ENCODE peak calls at places on chromosomes 4 and X, in four cellular contexts. S, U, Y and F are unnamed samples.

GRCh38 chrX:11533211-11533651 is 132.5 kb downstream of the ARHGAP6 start:
- DNase-seq in Y (no peak), U (peak; percentile 32), S (no peak), F (no peak)

GRCh38 chrX:150361070-150361776 is 1.9 kb upstream of the MAMLD1 start:
- DNase-seq in S (peak; percentile 24), Y (peak; percentile 10), U (no peak), F (no peak)

GRCh38 chrX:68895339-68896250 is 66.8 kb downstream of the EFNB1 start:
- DNase-seq in S (peak; percentile 45), U (no peak), Y (peak; percentile 24), F (no peak)

GRCh38 chr4:69224891-69225290 is 10.3 kb upstream of the UGT2B11 start:
- DNase-seq in Y (no peak), U (no peak), S (no peak), F (no peak)

GRCh38 chrX:68685722-68686683 is 38.5 kb downstream of the STARD8 start:
- DNase-seq in S (peak; percentile 39), Y (no peak), U (no peak), F (no peak)

GRCh38 chrX:44239036-44239435 is 104.4 kb downstream of the EFHC2 start:
- DNase-seq in U (no peak), S (no peak), Y (no peak), F (no peak)

GRCh38 chr4:88242144-88242543 is 42.2 kb downstream of the PPM1K start:
- DNase-seq in S (no peak), Y (no peak), U (no peak), F (no peak)

GRCh38 chr4:1471443-1472147 is 65.4 kb upstream of the NKX1-1 start:
- DNase-seq in S (no peak), Y (no peak), U (no peak), F (peak; percentile 49)

GRCh38 chrX:71579136-71579989 is 1.1 kb downstream of the GCNA start:
- DNase-seq in U (no peak), Y (no peak), S (no peak), F (no peak)

GRCh38 chr4:65791807-65792308 is 121.6 kb upstream of the EPHA5 start:
- DNase-seq in U (no peak), S (peak; percentile 31), Y (no peak), F (no peak)

GRCh38 chr4:83917572-83917971 is 381.7 kb downstream of the GPAT3 start:
- DNase-seq in U (no peak), Y (no peak), S (no peak), F (no peak)

GRCh38 chrX:9596837-9597236 is 132.0 kb downstream of the TBL1X start:
- DNase-seq in Y (no peak), S (no peak), U (no peak), F (no peak)

GRCh38 chr4:39342731-39343130 is 23.4 kb downstream of the RFC1 start:
- DNase-seq in U (no peak), Y (no peak), S (no peak), F (no peak)

GRCh38 chrX:153776611-153777045 is 4.2 kb upstream of the SRPK3 start:
- DNase-seq in U (no peak), S (no peak), Y (no peak), F (no peak)

GRCh38 chrX:114037515-114037914 is 546.4 kb upstream of the HTR2C start:
- DNase-seq in U (no peak), Y (no peak), S (no peak), F (no peak)

GRCh38 chr4:121519236-121519838 is 138.5 kb upstream of the QRFPR start:
- DNase-seq in U (no peak), S (no peak), Y (no peak), F (no peak)

GRCh38 chr4:23023121-23023520 is 330.4 kb downstream of the GBA3 start:
- DNase-seq in Y (peak; percentile 7), S (no peak), U (no peak), F (no peak)

GRCh38 chr4:118076958-118077766 is 42.9 kb downstream of the NDST3 start:
- DNase-seq in S (peak; percentile 14), U (no peak), Y (no peak), F (no peak)

GRCh38 chrX:153669174-153669890 is 4.3 kb downstream of the PNCK start:
- DNase-seq in U (no peak), Y (no peak), S (no peak), F (no peak)

GRCh38 chr4:61507091-61507490 is 307.0 kb downstream of the ADGRL3 start:
- DNase-seq in Y (no peak), S (no peak), U (no peak), F (no peak)

GRCh38 chr4:123892997-123893745 is 496.6 kb downstream of the SPRY1 start:
- DNase-seq in S (no peak), U (no peak), Y (no peak), F (no peak)

GRCh38 chr4:30938956-30939528 is 218.9 kb downstream of the PCDH7 start:
- DNase-seq in Y (no peak), S (no peak), U (no peak), F (no peak)

GRCh38 chr4:8328456-8328855 is 58.9 kb downstream of the HTRA3 start:
- DNase-seq in Y (no peak), U (no peak), S (no peak), F (peak; percentile 59)

GRCh38 chrX:17414839-17415238 is 39.8 kb downstream of the NHS start:
- DNase-seq in Y (no peak), S (peak; percentile 52), U (no peak), F (no peak)

GRCh38 chr4:71540749-71541269 is 202.0 kb downstream of the SLC4A4 start:
- DNase-seq in Y (no peak), U (no peak), S (no peak), F (no peak)

GRCh38 chr4:108693819-108694218 is 43.4 kb downstream of the OSTC start:
- DNase-seq in U (no peak), S (no peak), Y (no peak), F (no peak)

GRCh38 chrX:132533409-132533808 is 44.6 kb upstream of the MBNL3 start:
- DNase-seq in S (no peak), U (no peak), Y (no peak), F (no peak)

GRCh38 chr4:40722576-40723161 is 27.1 kb upstream of the NSUN7 start:
- DNase-seq in Y (no peak), S (peak; percentile 51), U (no peak), F (no peak)
- H3K27ac ChIP-seq in Y (no peak overlapping the region), S (peak overlapping the region; percentile 45), U (no peak overlapping the region), F (peak overlapping the region; percentile 19)

DNA sequence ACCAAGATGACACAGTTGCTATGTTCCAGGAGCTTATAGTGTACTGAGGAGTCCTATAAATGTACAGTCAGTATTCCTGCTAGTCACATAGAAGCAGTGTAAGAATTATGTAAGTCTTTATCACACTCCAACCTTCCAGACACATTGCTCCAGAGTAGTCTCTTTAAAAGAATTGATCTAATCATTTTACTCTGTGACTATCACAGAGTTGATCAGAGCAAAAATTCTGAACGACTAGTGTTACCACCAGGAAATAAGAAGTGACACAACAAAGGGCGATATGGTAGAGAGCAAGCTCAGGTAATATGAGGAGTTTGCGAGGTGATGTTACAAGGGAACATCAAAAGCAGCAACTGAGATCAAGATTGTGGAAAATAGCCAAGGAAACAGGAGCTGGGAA is 9.0 kb upstream of the HPF1 start:
- DNase-seq in S (no peak), Y (no peak), U (no peak), F (no peak)
- H3K27ac ChIP-seq in S (no peak overlapping the region), Y (no peak overlapping the region), U (no peak overlapping the region), F (no peak overlapping the region)

DNA sequence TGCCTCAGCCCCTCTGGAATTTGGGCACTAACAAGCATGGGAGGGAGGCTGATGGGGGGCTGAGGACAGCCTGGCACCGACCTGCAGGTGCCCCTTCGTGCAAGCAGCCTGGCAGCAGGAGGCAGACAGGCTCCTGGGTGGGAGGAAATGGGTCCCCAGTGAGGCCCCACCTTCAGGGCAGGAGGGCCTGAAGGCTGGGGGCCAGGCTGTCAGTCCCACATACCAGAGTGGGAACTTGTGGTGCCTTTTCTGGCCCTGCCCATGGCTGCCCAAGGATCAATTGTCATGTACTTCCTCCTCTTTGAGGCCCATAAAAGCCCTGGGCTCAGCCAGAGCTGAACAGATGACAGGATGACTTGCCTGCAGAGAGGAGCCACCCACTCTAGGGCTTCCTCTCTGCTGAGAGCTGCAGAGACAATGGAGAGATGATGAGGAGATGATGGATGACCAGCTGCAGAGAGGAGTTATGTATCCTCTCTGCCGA is 141.0 kb downstream of the PDHA2 start:
- DNase-seq in U (no peak), Y (no peak), S (no peak), F (no peak)
- H3K27ac ChIP-seq in U (no peak overlapping the region), Y (no peak overlapping the region), S (no peak overlapping the region), F (no peak overlapping the region)

DNA sequence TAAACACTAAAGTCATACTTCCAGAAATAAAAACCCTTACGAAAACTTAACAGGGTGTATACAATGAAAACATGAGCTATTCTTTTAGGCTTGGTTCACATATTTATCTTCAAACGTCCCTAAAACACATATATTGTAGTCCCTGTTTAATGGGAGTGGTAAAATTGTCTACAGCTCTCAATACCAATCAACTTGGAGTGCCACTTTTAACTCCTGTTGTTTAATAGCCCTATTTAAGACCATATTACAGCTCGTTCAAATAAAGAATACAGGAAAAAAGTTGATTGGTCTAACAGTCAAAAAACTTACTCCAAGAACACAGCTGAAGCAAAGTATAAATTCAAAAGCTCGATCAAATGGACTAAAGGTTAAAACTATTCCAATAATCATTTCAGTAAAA is 3.9 kb downstream of the UBE2D3 start:
- DNase-seq in U (no peak), S (no peak), Y (no peak), F (no peak)
- H3K27ac ChIP-seq in U (peak overlapping the region; percentile 57), S (peak overlapping the region; percentile 4), Y (peak overlapping the region; percentile 99), F (no peak overlapping the region)

GRCh38 chr4:101155368-101155767 is 192.0 kb downstream of the PPP3CA start:
- DNase-seq in Y (no peak), U (no peak), S (no peak), F (no peak)

GRCh38 chr4:101156619-101157310 is 190.6 kb downstream of the PPP3CA start:
- DNase-seq in U (no peak), S (no peak), Y (no peak), F (no peak)

GRCh38 chr4:101152521-101152920 is 194.8 kb downstream of the PPP3CA start:
- DNase-seq in U (no peak), S (no peak), Y (no peak), F (no peak)

GRCh38 chr4:101155859-101156430 is 191.4 kb downstream of the PPP3CA start:
- DNase-seq in U (no peak), Y (no peak), S (no peak), F (no peak)

DNA sequence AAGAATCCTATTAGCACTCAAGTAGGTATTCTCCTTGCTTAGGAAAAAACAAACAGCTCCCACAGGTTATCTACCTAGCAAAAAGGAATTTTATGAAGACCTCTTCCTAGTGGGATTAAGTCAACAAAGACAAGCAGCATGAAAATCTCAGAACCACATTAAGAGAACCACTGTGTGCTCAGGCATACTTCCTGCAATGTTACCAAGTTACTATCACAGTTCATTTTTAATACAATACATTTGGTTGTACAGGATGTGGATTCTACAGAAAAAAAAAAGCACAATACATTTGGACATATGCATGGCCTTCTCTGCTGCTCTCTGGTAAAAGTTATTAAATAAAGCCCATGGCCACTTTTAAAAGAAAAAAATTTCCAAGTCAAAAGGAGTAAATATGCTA is 193.7 kb downstream of the PPP3CA start:
- DNase-seq in Y (no peak), S (no peak), U (no peak), F (no peak)
- H3K27ac ChIP-seq in Y (no peak overlapping the region), S (no peak overlapping the region), U (no peak overlapping the region), F (no peak overlapping the region)

DNA sequence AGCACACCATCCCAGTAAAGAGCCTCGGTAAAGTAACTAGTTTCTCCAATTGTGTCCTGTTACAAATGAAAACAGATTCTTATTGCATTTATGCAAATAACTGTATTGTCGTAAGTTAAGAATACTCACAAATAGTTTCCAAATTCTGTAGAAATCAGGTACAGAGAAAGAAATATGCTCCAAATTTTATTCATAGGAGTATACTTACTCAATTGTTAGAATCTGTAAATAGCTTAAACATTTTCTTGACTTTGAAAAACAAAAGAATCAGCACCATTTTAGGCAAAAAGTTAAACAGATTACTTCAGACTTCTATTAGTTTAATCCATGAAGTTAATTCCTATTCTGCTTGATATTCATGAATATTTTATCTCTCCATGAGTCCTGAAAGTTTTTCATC is 10.7 kb downstream of the CNGA1 start:
- DNase-seq in S (no peak), Y (no peak), U (no peak), F (no peak)
- H3K27ac ChIP-seq in S (no peak overlapping the region), Y (no peak overlapping the region), U (no peak overlapping the region), F (no peak overlapping the region)